ENCODE peak calls at places on chromosomes 16 and 17, in six cellular contexts. F is Peyer's patch, Y is A549, B is stomach, M is tibial nerve, U is endothelial cell of umbilical vein. H is an unnamed sample. For H3K4me1, the result is how much of the 10 kb centered on the place peaks cover.

GRCh38 chr17:64784353-64784798 is 122.3 kb upstream of the SMURF2 start:
- DNase-seq in F (peak), Y (no peak), B (no peak), M (no peak), U (no peak), H (no peak)

GRCh38 chr17:42706732-42707131 is 24.4 kb downstream of the CNTNAP1 start:
- DNase-seq in F (no peak), Y (no peak), B (no peak), M (no peak), U (no peak), H (no peak)

GRCh38 chr16:81940781-81941560 is 70.3 kb downstream of the SDR42E1 start:
- DNase-seq in F (no peak), Y (peak), B (no peak), M (no peak), U (peak), H (no peak)

GRCh38 chr17:75316253-75316652 is 27.0 kb upstream of the SLC25A19 start:
- DNase-seq in F (no peak), Y (no peak), B (no peak), M (no peak), U (no peak), H (no peak)

GRCh38 chr17:12637015-12637414 is 28.7 kb upstream of the MYOCD start:
- DNase-seq in F (no peak), Y (peak), B (no peak), M (no peak), U (no peak), H (no peak)

GRCh38 chr16:353404-354285 is 1.1 kb upstream of the AXIN1 start:
- DNase-seq in F (no peak), Y (no peak), B (no peak), M (no peak), U (no peak), H (no peak)

GRCh38 chr16:31301708-31302400 is 42.1 kb downstream of the ITGAM start:
- DNase-seq in F (no peak), Y (peak), B (no peak), M (no peak), U (no peak), H (no peak)

GRCh38 chr16:50810241-50810965 is 68.5 kb downstream of the CYLD start:
- DNase-seq in F (no peak), Y (no peak), B (no peak), M (no peak), U (no peak), H (no peak)

GRCh38 chr16:89695875-89696597 is 5.5 kb downstream of the SPATA2L start:
- DNase-seq in F (no peak), Y (no peak), B (no peak), M (no peak), U (no peak), H (no peak)

GRCh38 chr16:14366974-14367707 is 262.9 kb downstream of the PARN start:
- DNase-seq in F (no peak), Y (no peak), B (no peak), M (no peak), U (no peak), H (no peak)

GRCh38 chr17:42177684-42178083 is 3.3 kb downstream of the KCNH4 start:
- DNase-seq in F (no peak), Y (no peak), B (no peak), M (no peak), U (no peak), H (no peak)

DNA sequence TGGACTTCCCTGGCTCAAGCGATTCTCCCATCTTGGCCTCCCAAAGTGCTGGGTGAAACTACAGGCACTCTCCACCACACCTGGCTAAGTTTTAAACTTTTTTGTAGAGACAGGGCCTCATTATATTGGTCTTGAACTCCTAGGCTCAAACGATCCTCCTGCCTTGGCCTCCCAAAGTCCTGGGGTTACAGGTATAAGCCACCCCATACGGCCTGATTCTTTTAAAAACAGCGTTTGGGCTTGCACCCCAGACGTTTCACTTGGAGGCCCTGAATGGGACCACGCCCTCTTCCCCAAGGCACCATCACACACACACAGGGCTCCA is 29.4 kb upstream of the GINS2 start:
- DNase-seq in F (no peak), Y (no peak), B (no peak), M (no peak), U (no peak), H (no peak)
- H3K4me1 ChIP-seq in F (under half), Y (under half), B (under half), M (under half), U (under half), H (under half)

GRCh38 chr17:38693700-38694329 is 11.3 kb upstream of the MLLT6 start:
- DNase-seq in F (no peak), Y (no peak), B (peak), M (peak), U (no peak), H (peak)
- TF ChIP-seq POLR2A in F (no peak), Y (no peak), B (no peak), M (no peak), U (no peak), H (no peak)

DNA sequence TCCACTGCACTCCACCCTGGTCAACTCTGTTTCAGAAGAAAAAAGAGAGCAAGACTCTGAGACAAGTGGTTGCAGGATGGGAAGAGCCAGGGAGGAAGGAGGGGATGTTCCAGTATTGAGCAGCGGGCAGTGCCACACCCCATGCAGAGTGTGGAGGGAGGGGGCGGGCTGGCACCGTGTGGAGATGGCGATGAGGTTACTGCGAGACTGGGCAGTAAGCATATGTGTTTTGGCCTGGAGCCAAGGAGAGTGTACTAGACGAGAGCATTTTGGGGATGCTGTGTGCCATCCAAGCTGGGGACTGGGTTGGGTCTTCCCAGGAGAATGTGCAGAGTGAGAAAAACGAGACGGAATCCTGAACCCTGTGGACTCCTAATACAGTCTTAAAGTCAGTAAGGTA is 3.3 kb downstream of the TBC1D24 start:
- DNase-seq in F (no peak), Y (no peak), B (no peak), M (no peak), U (no peak), H (no peak)
- TF ChIP-seq CTCF in F (no peak), Y (no peak), B (no peak), M (no peak), U (no peak), H (no peak)

GRCh38 chr16:9090101-9090959 is 1.1 kb upstream of the HAPSTR1 start:
- DNase-seq in F (peak), Y (no peak), B (peak), M (no peak), U (peak), H (peak)

GRCh38 chr16:9090960-9091866 is at the start of gene HAPSTR1:
- DNase-seq in F (peak), Y (peak), B (peak), M (peak), U (peak), H (peak)

GRCh38 chr16:9091867-9092281 is 430 bp downstream of the HAPSTR1 start:
- DNase-seq in F (peak), Y (no peak), B (peak), M (peak), U (peak), H (peak)

GRCh38 chr16:9088848-9089247 is 2.6 kb upstream of the HAPSTR1 start:
- DNase-seq in F (no peak), Y (no peak), B (no peak), M (no peak), U (no peak), H (no peak)

DNA sequence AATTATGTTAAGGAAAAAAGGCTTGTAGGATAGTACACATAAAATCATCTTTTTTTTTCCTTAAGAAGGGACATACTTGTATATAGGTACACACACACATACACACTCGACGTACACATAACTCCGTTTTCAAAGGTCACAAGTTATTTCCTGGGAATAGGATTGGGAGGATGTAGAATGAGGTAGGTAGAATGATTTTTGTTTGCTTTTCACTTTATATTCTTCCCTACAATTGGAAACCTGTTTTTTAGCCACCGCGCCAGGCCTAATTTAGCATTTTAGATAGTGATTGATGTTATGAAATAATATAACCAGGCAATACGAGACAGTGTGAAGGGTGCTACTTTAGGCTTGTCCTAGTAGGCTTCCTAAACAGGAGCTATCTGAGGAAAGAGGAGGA is 1.8 kb upstream of the HAPSTR1 start:
- DNase-seq in F (no peak), Y (no peak), B (no peak), M (no peak), U (no peak), H (no peak)
- H3K4me1 ChIP-seq in F (under half), Y (under half), B (under half), M (under half), U (under half), H (under half)

GRCh38 chr17:28363186-28363585 is 1.8 kb downstream of the SEBOX start:
- DNase-seq in F (no peak), Y (no peak), B (no peak), M (no peak), U (no peak), H (no peak)

GRCh38 chr17:28357901-28358197 is 522 bp upstream of the POLDIP2 start:
- DNase-seq in F (no peak), Y (no peak), B (no peak), M (no peak), U (no peak), H (no peak)

DNA sequence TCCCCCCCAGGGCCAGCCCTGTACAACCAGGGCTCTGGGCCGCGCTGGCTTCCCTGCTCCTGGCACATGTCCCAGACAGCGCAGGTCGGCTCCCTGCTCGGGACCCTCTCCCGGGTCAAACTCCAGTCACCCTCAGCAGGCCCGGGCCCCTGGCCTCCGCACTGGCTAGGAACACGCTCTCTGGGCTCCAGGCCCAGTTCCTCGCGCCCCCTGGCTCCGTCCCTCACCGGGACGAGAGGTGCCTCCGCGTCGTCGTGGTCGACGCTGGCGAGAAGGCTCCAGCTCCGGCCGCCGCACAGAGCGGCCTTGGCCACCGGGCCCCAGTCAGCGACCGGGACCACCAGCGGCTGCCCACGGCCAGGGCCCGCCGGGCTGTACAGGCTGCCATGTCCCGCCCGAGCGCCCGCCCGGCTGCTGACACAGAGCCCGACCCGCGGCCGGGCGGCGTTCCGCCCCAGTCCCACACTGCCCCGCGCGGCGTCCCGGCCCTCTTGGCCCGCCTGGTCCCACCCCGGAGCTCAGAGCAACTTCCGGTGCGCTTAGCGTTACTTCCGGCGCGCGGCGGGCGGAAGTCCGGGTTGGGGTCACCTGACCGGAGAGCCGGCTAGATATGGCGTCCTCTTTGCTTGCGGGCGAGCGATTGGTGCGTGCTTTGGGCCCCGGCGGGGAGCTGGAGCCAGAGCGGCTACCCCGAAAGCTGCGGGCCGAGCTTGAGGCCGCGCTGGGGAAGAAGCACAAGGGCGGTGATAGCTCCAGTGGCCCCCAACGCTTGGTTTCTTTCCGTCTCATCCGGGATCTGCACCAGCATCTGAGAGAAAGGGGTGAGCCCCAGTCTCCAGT is at the start of gene POLDIP2:
- DNase-seq in F (peak), Y (peak), B (peak), M (peak), U (peak), H (peak)
- TF ChIP-seq POLR2A in F (peak), Y (peak), B (no peak), M (peak), U (peak), H (peak)

GRCh38 chr17:2361361-2361760 is 24.1 kb downstream of the SGSM2 start:
- DNase-seq in F (no peak), Y (no peak), B (no peak), M (no peak), U (no peak), H (no peak)
- TF ChIP-seq CTCF in F (no peak), Y (no peak), B (no peak), M (no peak), U (no peak), H (no peak)

GRCh38 chr17:69565447-69565846 is 150.9 kb downstream of the MAP2K6 start:
- DNase-seq in F (no peak), Y (no peak), B (no peak), M (no peak), U (no peak), H (no peak)

GRCh38 chr17:69572747-69573146 is 158.2 kb downstream of the MAP2K6 start:
- DNase-seq in F (no peak), Y (no peak), B (no peak), M (no peak), U (no peak), H (no peak)

GRCh38 chr17:69561462-69561861 is 147.0 kb downstream of the MAP2K6 start:
- DNase-seq in F (no peak), Y (no peak), B (no peak), M (no peak), U (no peak), H (no peak)

GRCh38 chr17:69567130-69567529 is 152.6 kb downstream of the MAP2K6 start:
- DNase-seq in F (no peak), Y (no peak), B (no peak), M (no peak), U (no peak), H (no peak)
- H3K4me1 ChIP-seq in F (under half), Y (under half), B (under half), M (under half), U (under half), H (under half)

DNA sequence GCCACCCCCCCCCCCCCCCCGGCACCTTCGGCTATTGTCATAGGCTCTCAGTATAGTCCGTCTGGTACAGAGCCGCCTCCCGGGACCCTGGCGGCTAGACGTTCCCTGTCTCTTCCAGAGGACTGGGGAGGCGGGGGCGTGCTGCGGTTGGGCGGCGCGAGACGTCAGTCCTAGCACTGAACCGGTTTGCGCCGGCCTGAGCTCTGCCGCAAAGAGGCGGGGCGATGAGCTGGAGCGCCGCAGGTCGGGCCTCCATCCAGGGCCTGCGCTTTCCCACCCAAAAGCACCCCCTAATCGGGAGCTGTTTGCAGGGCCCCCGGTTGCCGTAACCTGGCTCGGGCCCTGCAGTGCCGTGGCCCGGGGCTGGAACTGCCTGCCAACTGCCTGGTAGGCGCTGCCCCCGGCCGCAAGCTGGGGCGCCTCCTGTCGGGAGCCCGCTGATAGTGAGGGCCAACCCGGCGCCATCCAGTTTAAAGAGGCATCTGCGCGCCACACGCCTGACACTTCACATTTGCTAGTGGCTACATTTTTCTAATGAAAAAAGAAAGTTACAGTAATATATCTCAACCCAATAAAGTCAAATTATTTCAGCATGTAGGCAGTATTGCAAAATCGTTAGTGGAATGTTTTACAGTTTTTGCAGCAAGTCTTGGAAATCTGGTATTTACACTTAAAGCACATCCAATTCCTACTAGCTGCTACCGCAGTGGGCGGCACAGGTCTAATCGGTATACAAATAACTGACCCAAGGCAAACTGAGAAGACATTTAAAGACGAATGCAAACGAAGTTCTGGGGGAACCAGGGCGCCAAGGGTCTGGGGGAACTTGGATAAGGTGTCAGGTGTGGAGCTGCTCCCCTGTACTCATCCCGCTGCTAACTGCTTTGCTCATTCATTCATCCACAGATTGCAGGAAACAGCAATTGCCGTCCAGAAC is 753 bp upstream of the USP22 start:
- DNase-seq in F (no peak), Y (peak), B (peak), M (peak), U (peak), H (peak)
- TF ChIP-seq POLR2A in F (no peak), Y (peak), B (no peak), M (peak), U (peak), H (peak)

DNA sequence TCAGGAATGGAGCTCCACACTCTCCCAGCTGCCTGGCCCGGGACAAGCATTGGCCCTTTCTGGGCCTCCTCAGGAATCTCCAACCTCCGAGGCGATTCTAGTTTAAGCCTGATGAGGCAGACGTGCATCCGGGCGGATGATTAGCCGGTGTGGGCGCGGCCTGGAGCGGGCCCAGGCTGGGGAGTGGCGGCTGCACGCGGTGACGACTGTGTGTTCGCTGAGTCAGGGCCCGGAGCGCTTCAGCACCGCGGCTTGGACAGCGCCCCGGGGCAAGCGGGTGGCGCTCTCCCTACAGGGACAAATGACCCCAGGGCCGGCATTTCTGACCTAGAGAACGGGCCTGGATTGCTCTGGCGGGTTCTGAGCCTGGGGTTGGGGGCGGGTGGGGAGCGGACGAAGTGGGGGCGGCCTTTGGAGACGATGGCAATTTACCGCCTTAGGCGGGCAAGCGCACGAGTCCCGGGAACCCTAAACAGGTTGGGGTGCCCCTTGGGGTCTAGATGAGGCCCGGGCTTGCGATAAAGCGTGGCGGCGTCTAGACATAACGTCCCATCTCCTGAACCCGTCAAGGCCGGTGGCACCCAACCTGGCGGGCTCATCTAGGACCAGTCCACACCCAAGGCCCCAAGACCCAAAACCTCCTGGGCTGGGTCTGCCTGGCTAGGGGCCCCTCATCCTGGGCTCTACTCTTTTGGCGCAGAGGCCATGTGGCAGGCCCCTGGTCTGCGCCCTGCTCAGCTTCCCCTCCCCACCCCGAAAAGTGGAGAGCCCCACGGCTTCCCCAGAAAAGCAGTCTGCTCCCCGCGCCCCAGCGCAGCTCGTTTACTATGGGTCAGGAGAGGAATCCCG is 22.3 kb upstream of the ZNHIT3 start:
- DNase-seq in F (peak), Y (peak), B (peak), M (no peak), U (peak), H (peak)
- TF ChIP-seq CTCF in F (peak), Y (no peak), B (no peak), M (no peak), U (no peak), H (no peak)

H was measured in testis.